ENCODE peak calls at places on chromosomes 6 and 20, in seven cellular contexts. L is CD8-positive, alpha-beta T cell; G is stimulated activated CD4-positive, alpha-beta T cell treated with anti-CD3 and anti-CD28 coated beads, Interleukin-2, amount 100 ng/mL, for 48 hours; D is neural progenitor cell; P is activated CD4-positive, alpha-beta T cell treated with anti-CD3 and anti-CD28 coated beads, Interleukin-2, amount 50 U/mL, for 48 hours; A is HS-5; V is activated CD8-positive, alpha-beta T cell treated with anti-CD3 and anti-CD28 coated beads for 36 hours. S is an unnamed sample.

GRCh38 chr6:42450314-42451145 is 1.2 kb downstream of the TRERF1 start:
- DNase-seq in L (peak), G (no peak), D (peak), P (peak), A (no peak), V (peak), S (peak)

GRCh38 chr20:25399038-25399430 is 8.4 kb upstream of the ABHD12 start:
- DNase-seq in L (peak), G (no peak), D (peak), P (no peak), A (peak), V (peak), S (no peak)

GRCh38 chr20:48635791-48636267 is 192.0 kb downstream of the PREX1 start:
- DNase-seq in L (peak), G (peak), D (peak), P (peak), A (peak), V (peak), S (peak)

GRCh38 chr6:17457405-17457804 is 64.0 kb downstream of the CAP2 start:
- DNase-seq in L (no peak), G (no peak), D (no peak), P (no peak), A (no peak), V (no peak), S (no peak)

GRCh38 chr6:11120273-11121005 is 8.9 kb upstream of the ERVFRD-1 start:
- DNase-seq in L (no peak), G (no peak), D (no peak), P (no peak), A (no peak), V (no peak), S (no peak)

GRCh38 chr6:53115741-53116140 is 32.9 kb downstream of the GCM1 start:
- DNase-seq in L (no peak), G (no peak), D (no peak), P (no peak), A (no peak), V (no peak), S (no peak)

GRCh38 chr20:63580796-63581461 is 6.9 kb upstream of the HELZ2 start:
- DNase-seq in L (peak), G (peak), D (peak), P (peak), A (no peak), V (peak), S (peak)

GRCh38 chr6:583116-583515 is 73.8 kb downstream of the HUS1B start:
- DNase-seq in L (no peak), G (no peak), D (no peak), P (no peak), A (no peak), V (no peak), S (no peak)

GRCh38 chr20:58306421-58307261 is 2.9 kb upstream of the RAB22A start:
- DNase-seq in L (peak), G (peak), D (no peak), P (peak), A (peak), V (peak), S (peak)

GRCh38 chr20:61119263-61119662 is 132.8 kb upstream of the CDH4 start:
- DNase-seq in L (no peak), G (no peak), D (no peak), P (no peak), A (no peak), V (no peak), S (peak)

GRCh38 chr20:40336530-40336929 is 352.5 kb downstream of the MAFB start:
- DNase-seq in L (no peak), G (no peak), D (no peak), P (no peak), A (no peak), V (no peak), S (no peak)

GRCh38 chr6:8103726-8104125 is 1.4 kb upstream of the EEF1E1 start:
- DNase-seq in L (no peak), G (no peak), D (no peak), P (no peak), A (no peak), V (no peak), S (no peak)

GRCh38 chr6:31572041-31572911 is at the start of gene LTA:
- DNase-seq in L (peak), G (no peak), D (no peak), P (peak), A (no peak), V (peak), S (peak)

GRCh38 chr6:38404900-38405556 is 234.7 kb downstream of the BTBD9 start:
- DNase-seq in L (no peak), G (no peak), D (no peak), P (no peak), A (no peak), V (no peak), S (no peak)

GRCh38 chr6:46251583-46252339 is 81.0 kb upstream of the ENPP5 start:
- DNase-seq in L (no peak), G (no peak), D (no peak), P (no peak), A (no peak), V (no peak), S (no peak)

GRCh38 chr6:37638414-37639079 is 59.1 kb downstream of the MDGA1 start:
- DNase-seq in L (no peak), G (no peak), D (no peak), P (no peak), A (no peak), V (no peak), S (no peak)

GRCh38 chr6:144879436-144879835 is 594.3 kb downstream of the UTRN start:
- DNase-seq in L (no peak), G (no peak), D (no peak), P (no peak), A (no peak), V (no peak), S (no peak)

GRCh38 chr20:18849131-18849530 is 35.5 kb downstream of the SCP2D1 start:
- DNase-seq in L (no peak), G (no peak), D (peak), P (no peak), A (no peak), V (no peak), S (no peak)

GRCh38 chr6:27630727-27631613 is 158.1 kb upstream of the ZNF184 start:
- DNase-seq in L (no peak), G (peak), D (peak), P (peak), A (peak), V (peak), S (no peak)

GRCh38 chr6:157558049-157558448 is 177.1 kb downstream of the ZDHHC14 start:
- DNase-seq in L (no peak), G (no peak), D (no peak), P (no peak), A (no peak), V (no peak), S (no peak)